ENCODE peak calls at places on chromosomes 6 and 20, in nine cellular contexts. A, C, E, S, V, U, Y, W and R are unnamed samples. For H3K9me3, the result is how much of the 10 kb centered on the place peaks cover.

GRCh38 chr20:41587523-41587922 is 30.7 kb downstream of the CHD6 start:
- DNase-seq in Y (no peak), U (no peak), C (no peak), W (no peak), S (no peak), V (no peak), E (no peak), A (no peak), R (no peak)

GRCh38 chr6:54646551-54647300 is 199.8 kb upstream of the FAM83B start:
- DNase-seq in E (no peak), V (no peak), W (no peak), Y (no peak), A (no peak), S (no peak), U (no peak), C (no peak), R (no peak)

GRCh38 chr6:154962751-154963150 is 32.4 kb upstream of the TIAM2 start:
- DNase-seq in W (no peak), S (peak), Y (no peak), U (peak), E (no peak), V (no peak), A (no peak), C (no peak), R (no peak)

GRCh38 chr20:25250508-25250907 is 2.6 kb downstream of the PYGB start:
- DNase-seq in W (no peak), E (no peak), U (peak), A (no peak), C (no peak), S (no peak), Y (no peak), V (no peak), R (no peak)

GRCh38 chr20:61963885-61964674 is 101.6 kb downstream of the TAF4 start:
- DNase-seq in Y (no peak), S (no peak), E (no peak), C (no peak), W (no peak), A (no peak), V (no peak), U (no peak), R (no peak)

GRCh38 chr6:166743415-166743814 is 116.4 kb upstream of the RPS6KA2 start:
- DNase-seq in C (no peak), E (no peak), W (no peak), U (no peak), A (no peak), Y (no peak), V (no peak), S (no peak), R (no peak)

GRCh38 chr6:105510746-105511145 is 107.9 kb upstream of the PREP start:
- DNase-seq in S (no peak), U (peak), E (no peak), W (no peak), Y (no peak), A (no peak), C (no peak), V (no peak), R (no peak)

GRCh38 chr6:35061102-35061615 is 80.0 kb downstream of the TCP11 start:
- DNase-seq in V (no peak), W (no peak), C (no peak), U (no peak), Y (no peak), S (no peak), A (no peak), E (no peak), R (no peak)

GRCh38 chr20:43065299-43065698 is 124.4 kb downstream of the PTPRT start:
- DNase-seq in W (no peak), Y (no peak), U (no peak), V (no peak), C (no peak), A (no peak), S (no peak), E (no peak), R (no peak)

GRCh38 chr20:64149809-64150560 is 14.3 kb upstream of the MYT1 start:
- DNase-seq in V (peak), C (no peak), S (no peak), W (no peak), U (no peak), Y (no peak), E (no peak), A (no peak), R (no peak)

GRCh38 chr6:170128346-170128745 is 162.5 kb downstream of the DLL1 start:
- DNase-seq in V (peak), Y (no peak), S (no peak), E (no peak), U (no peak), A (no peak), C (peak), W (no peak), R (no peak)

GRCh38 chr6:130836071-130836670 is 9.0 kb downstream of the SMLR1 start:
- DNase-seq in A (no peak), V (no peak), C (no peak), E (no peak), Y (no peak), U (no peak), W (no peak), S (no peak), R (no peak)

GRCh38 chr6:85810558-85810957 is 167.9 kb upstream of the SYNCRIP start:
- DNase-seq in V (no peak), E (no peak), A (no peak), C (no peak), W (no peak), U (no peak), Y (no peak), S (no peak), R (no peak)
- H3K9me3 ChIP-seq in V (under half), E (under half), A (under half), C (under half), W (under half), U (under half), Y (under half), S (under half), R (under half)

GRCh38 chr6:6646384-6646783 is 57.9 kb downstream of the LY86 start:
- DNase-seq in W (no peak), Y (no peak), A (no peak), E (no peak), S (no peak), V (no peak), U (no peak), C (no peak), R (no peak)

GRCh38 chr6:6645266-6645917 is 56.9 kb downstream of the LY86 start:
- DNase-seq in S (no peak), A (no peak), C (no peak), W (no peak), V (no peak), Y (no peak), E (no peak), U (no peak), R (no peak)

GRCh38 chr6:6646859-6647258 is 58.3 kb downstream of the LY86 start:
- DNase-seq in A (no peak), E (no peak), C (no peak), S (no peak), W (no peak), V (no peak), U (no peak), Y (no peak), R (no peak)

GRCh38 chr6:6640915-6641314 is 52.4 kb downstream of the LY86 start:
- DNase-seq in C (no peak), V (no peak), E (no peak), S (no peak), A (no peak), U (no peak), W (no peak), Y (no peak), R (peak)

DNA sequence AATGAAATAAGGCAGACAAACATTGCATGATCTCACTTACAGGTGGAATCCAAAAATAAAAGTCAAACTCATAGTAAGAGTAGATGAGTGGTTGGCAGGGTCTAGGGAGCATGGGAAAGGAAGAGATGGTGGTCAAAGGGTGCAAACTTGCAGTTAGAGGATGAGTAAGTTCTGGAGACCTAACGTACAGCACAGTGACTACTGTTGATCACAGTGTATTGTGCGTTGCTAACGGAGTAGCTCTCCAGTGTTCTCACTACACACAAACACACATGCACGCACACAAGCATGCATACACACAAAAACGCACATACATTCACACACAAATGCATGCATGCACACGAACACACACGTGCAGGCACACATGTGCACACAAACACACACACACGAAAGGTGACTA is 54.9 kb downstream of the LY86 start:
- DNase-seq in W (no peak), Y (no peak), C (no peak), V (no peak), U (no peak), A (no peak), E (no peak), S (no peak), R (no peak)
- TF ChIP-seq POLR2A in W (no peak), Y (no peak), C (no peak), V (no peak), U (no peak), A (no peak), E (no peak), S (no peak), R (no peak)

GRCh38 chr6:124669713-124670480 is 292.3 kb upstream of the RNF217 start:
- DNase-seq in S (no peak), V (no peak), W (no peak), C (no peak), U (no peak), E (no peak), Y (no peak), A (no peak), R (no peak)
- H3K4me3 ChIP-seq in S (no peak), V (no peak), W (no peak), C (no peak), U (no peak), E (no peak), Y (no peak), A (no peak), R (no peak)

GRCh38 chr20:36845288-36845969 is 30.5 kb upstream of the TLDC2 start:
- DNase-seq in Y (no peak), C (no peak), E (no peak), U (no peak), S (no peak), A (no peak), W (no peak), V (no peak), R (no peak)
- H3K9me3 ChIP-seq in Y (under half), C (under half), E (under half), U (under half), S (under half), A (under half), W (under half), V (under half), R (under half)

GRCh38 chr6:52063584-52064400 is 23.6 kb downstream of the PKHD1 start:
- DNase-seq in C (no peak), V (peak), Y (peak), W (no peak), U (peak), E (peak), S (peak), A (no peak), R (peak)

GRCh38 chr6:52065621-52066020 is 21.8 kb downstream of the PKHD1 start:
- DNase-seq in W (no peak), S (no peak), E (no peak), C (no peak), U (no peak), A (no peak), Y (no peak), V (no peak), R (no peak)

GRCh38 chr6:52059821-52060220 is 27.6 kb downstream of the PKHD1 start:
- DNase-seq in E (no peak), W (no peak), C (no peak), A (no peak), S (no peak), U (no peak), V (no peak), Y (no peak), R (peak)

GRCh38 chr6:52061481-52061880 is 25.9 kb downstream of the PKHD1 start:
- DNase-seq in C (no peak), A (no peak), S (no peak), W (no peak), E (no peak), U (no peak), Y (no peak), V (no peak), R (no peak)
- TF ChIP-seq POLR2A in C (no peak), A (no peak), S (no peak), W (no peak), E (no peak), U (no peak), Y (no peak), V (no peak), R (no peak)

GRCh38 chr6:25041676-25042598 is 106.2 kb upstream of the RIPOR2 start:
- DNase-seq in A (no peak), S (no peak), E (no peak), W (no peak), V (no peak), U (no peak), C (no peak), Y (no peak), R (no peak)
- H3K4me3 ChIP-seq in A (no peak), S (no peak), E (peak), W (peak), V (peak), U (no peak), C (no peak), Y (no peak), R (no peak)

DNA sequence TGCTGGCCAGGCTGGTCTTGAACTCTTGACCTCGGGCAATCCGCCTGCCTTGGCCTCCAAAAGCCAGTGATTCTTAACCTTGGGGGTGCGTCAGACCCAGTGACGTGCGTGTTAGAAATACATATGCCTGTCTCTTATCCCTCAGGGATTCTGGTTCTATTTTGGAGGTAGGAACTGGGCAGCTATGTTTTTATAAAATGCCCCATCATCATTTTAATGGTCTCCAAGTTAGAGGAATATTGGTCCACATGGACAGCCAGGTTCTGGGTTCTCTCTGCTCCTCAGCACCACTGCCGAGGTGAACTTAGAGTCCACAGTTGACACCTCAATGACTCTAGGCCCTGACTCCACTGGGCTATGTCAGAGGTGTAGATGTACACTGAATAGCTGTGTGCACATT is 352.7 kb downstream of the SMOC2 start:
- DNase-seq in E (no peak), A (no peak), Y (no peak), C (no peak), S (no peak), U (no peak), W (no peak), V (no peak), R (no peak)
- H3K9me3 ChIP-seq in E (under half), A (under half), Y (under half), C (under half), S (under half), U (under half), W (under half), V (under half), R (under half)

DNA sequence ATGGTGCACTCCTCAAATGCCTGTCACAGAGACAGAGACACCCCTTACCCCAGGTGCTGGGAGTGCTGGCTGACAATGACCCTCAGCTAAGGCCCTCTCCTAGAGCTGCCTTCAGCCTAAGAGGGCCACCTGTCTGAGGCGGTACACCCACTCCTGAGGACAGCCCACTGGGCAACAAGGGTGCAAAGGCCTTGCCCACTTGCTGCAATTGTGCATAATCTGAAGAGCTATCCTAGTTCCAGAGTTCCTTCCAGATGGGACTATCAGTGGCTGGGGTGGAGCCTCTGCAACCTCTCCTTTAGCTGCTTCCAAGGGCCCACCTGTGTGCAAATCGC is 87.6 kb downstream of the PREX1 start:
- DNase-seq in V (no peak), S (no peak), C (no peak), E (no peak), U (no peak), Y (no peak), W (no peak), A (no peak), R (no peak)
- TF ChIP-seq POLR2A in V (no peak), S (no peak), C (no peak), E (no peak), U (no peak), Y (no peak), W (no peak), A (no peak), R (no peak)

GRCh38 chr6:31547727-31548422 is 467 bp downstream of the NFKBIL1 start:
- DNase-seq in W (no peak), Y (no peak), U (no peak), S (no peak), C (peak), V (peak), E (no peak), A (no peak), R (no peak)
- H3K4me3 ChIP-seq in W (peak), Y (peak), U (peak), S (peak), C (peak), V (peak), E (peak), A (peak), R (peak)